ENCODE peak calls at places on chromosomes 4 and X, in five cellular contexts. H is pancreas; Y is uterus; R is effector memory CD4-positive, alpha-beta T cell; D is heart left ventricle. F is an unnamed sample.

GRCh38 chr4:78174931-78175330 is 117.8 kb downstream of the FRAS1 start:
- DNase-seq in D (no peak), H (no peak), Y (no peak), R (no peak), F (no peak)

GRCh38 chrX:118345401-118346257 is at the start of gene WDR44:
- DNase-seq in H (peak; percentile 93), D (peak; percentile 96), Y (peak; percentile 93), R (peak; percentile 88), F (peak; percentile 76)

GRCh38 chrX:45006002-45006800 is 133.2 kb downstream of the KDM6A start:
- DNase-seq in Y (no peak), H (no peak), D (no peak), R (no peak), F (no peak)

GRCh38 chr4:105092356-105092755 is 54.3 kb upstream of the TET2 start:
- DNase-seq in Y (peak; percentile 19), D (no peak), R (no peak), H (no peak), F (no peak)

GRCh38 chr4:82523179-82523578 is 38.6 kb downstream of the TMEM150C start:
- DNase-seq in D (no peak), Y (no peak), H (no peak), R (no peak), F (no peak)

GRCh38 chr4:123403205-123403604 is 6.6 kb downstream of the SPRY1 start:
- DNase-seq in D (no peak), H (no peak), R (no peak), Y (no peak), F (no peak)

GRCh38 chrX:107146670-107147069 is 28.0 kb upstream of the RBM41 start:
- DNase-seq in R (no peak), H (no peak), D (no peak), Y (no peak), F (no peak)

GRCh38 chr4:87275311-87275710 is 47.4 kb downstream of the HSD17B13 start:
- DNase-seq in D (no peak), R (no peak), H (no peak), Y (no peak), F (no peak)

DNA sequence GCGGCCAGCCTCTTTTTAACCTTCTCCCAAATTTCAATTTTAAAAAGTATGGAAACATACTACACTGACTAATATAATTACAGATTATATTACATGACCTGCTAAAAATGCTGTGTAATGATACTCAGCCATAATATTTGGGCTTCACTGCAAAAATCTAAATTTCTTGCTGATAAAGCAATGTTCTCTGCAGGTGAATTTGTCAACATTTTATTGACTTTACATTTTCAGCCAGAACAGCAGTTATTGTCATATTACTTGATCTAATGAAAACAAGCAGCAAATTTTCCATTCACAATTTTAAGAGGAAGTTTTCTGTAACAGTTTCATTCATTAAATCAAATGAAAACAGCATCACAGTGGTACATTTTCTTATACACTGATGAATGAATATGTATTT is 91.1 kb downstream of the FRYL start:
- DNase-seq in Y (no peak), R (no peak), H (no peak), D (no peak), F (no peak)
- H3K27ac ChIP-seq in Y (no peak overlapping the region), R (no peak overlapping the region), H (no peak overlapping the region), D (no peak overlapping the region), F (no peak overlapping the region)

GRCh38 chrX:39905946-39906345 is 191.8 kb downstream of the BCOR start:
- DNase-seq in D (no peak), R (no peak), Y (no peak), H (no peak), F (no peak)

GRCh38 chrX:39903343-39903742 is 194.4 kb downstream of the BCOR start:
- DNase-seq in H (no peak), Y (no peak), R (no peak), D (no peak), F (no peak)

GRCh38 chrX:39903937-39904336 is 193.8 kb downstream of the BCOR start:
- DNase-seq in D (no peak), R (no peak), H (no peak), Y (no peak), F (no peak)

GRCh38 chrX:39905475-39905889 is 192.3 kb downstream of the BCOR start:
- DNase-seq in H (peak; percentile 37), R (no peak), Y (peak; percentile 51), D (peak; percentile 44), F (no peak)

GRCh38 chrX:39904816-39905474 is 192.8 kb downstream of the BCOR start:
- DNase-seq in H (no peak), D (no peak), R (no peak), Y (no peak), F (no peak)
- H3K4me3 ChIP-seq in H (no peak overlapping the region), D (no peak overlapping the region), R (no peak overlapping the region), Y (no peak overlapping the region), F (no peak overlapping the region)

DNA sequence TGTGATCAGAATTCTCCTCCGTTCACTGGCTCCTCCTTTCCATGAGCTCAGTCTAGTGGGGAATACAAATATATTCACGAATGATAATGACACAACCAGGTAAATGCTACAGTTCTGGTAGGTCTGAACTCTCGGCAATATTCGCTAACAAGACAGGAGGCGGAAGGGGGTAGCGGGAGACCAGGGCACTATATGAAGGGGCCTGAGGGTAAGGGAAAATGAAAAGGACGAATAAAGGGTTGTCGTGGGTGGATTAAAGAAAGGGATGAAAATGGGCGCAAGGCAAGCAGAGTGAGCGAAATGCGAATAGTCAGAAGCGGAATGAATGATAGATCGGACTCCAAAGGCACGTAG is 743 bp downstream of the NKAP start:
- DNase-seq in R (no peak), D (no peak), Y (no peak), H (no peak), F (no peak)
- H3K27ac ChIP-seq in R (peak overlapping the region; percentile 90), D (peak overlapping the region; percentile 58), Y (peak overlapping the region; percentile 87), H (peak overlapping the region; percentile 78), F (no peak overlapping the region)

DNA sequence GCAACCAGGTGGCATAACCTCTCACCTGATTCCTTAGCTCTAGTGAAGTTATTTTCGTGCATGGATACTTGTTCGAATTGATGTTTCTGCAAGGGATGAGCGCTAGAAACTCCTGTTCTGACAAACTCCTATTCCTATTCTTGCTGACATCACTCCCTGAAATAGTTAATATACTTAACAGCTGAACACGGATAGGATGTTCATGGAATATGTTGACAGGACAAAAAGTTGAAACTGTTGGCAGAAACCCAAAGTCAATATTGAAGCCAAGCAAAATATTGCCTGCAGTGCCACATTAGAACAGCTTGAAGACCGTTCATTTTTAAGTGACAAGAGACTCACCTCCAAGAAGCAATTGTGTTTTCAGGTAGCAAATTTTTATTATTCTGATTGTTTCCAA is at the start of gene KLKB1:
- DNase-seq in H (no peak), D (no peak), R (no peak), Y (no peak), F (no peak)
- H3K4me3 ChIP-seq in H (no peak within 1 kb of the TSS), D (peak within 1 kb of the TSS; percentile 10), R (no peak within 1 kb of the TSS), Y (no peak within 1 kb of the TSS), F (no peak within 1 kb of the TSS)

GRCh38 chrX:103607385-103608304 is at the start of gene TCEAL3:
- DNase-seq in R (peak; percentile 40), H (peak; percentile 36), D (peak; percentile 66), Y (peak; percentile 69), F (no peak)

GRCh38 chrX:103610282-103610681 is 2.5 kb downstream of the TCEAL3 start:
- DNase-seq in Y (no peak), D (no peak), R (no peak), H (no peak), F (no peak)

GRCh38 chrX:103613362-103613761 is 5.6 kb downstream of the TCEAL3 start:
- DNase-seq in R (no peak), H (no peak), Y (no peak), D (no peak), F (no peak)

GRCh38 chrX:103608305-103608963 is 671 bp downstream of the TCEAL3 start:
- DNase-seq in D (peak; percentile 26), R (no peak), Y (peak; percentile 27), H (no peak), F (no peak)
- H3K27ac ChIP-seq in D (peak overlapping the region; percentile 53), R (peak overlapping the region; percentile 57), Y (peak overlapping the region; percentile 97), H (peak overlapping the region; percentile 60), F (no peak overlapping the region)

DNA sequence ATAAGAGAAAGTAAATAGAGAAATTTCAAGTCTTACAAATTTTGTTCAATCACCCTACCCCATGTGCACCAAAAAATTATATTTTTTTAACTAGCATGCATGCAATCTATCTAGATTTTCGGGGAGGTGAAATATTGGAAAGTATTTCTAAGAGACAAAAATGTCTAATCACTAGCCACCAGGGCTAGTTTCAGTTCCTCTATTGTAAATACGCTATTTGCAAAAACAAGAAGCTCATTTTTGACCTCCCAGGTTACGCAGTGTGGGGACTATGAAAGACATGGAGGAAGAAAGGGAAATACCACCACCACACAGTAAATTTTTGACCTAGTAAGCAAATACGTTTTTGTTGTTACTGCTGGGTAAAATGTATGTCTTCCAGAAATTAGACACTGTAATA is 2.3 kb downstream of the NEXMIF start:
- DNase-seq in D (no peak), Y (no peak), R (no peak), H (no peak), F (no peak)
- H3K4me3 ChIP-seq in D (no peak overlapping the region), Y (no peak overlapping the region), R (no peak overlapping the region), H (no peak overlapping the region), F (no peak overlapping the region)

GRCh38 chrX:30939928-30940327 is 50.9 kb upstream of the TAB3 start:
- DNase-seq in H (no peak), Y (no peak), D (no peak), R (no peak), F (no peak)

GRCh38 chrX:30948626-30949025 is 59.6 kb upstream of the TAB3 start:
- DNase-seq in R (no peak), D (no peak), H (no peak), Y (no peak), F (no peak)

GRCh38 chrX:30941898-30942297 is 52.8 kb upstream of the TAB3 start:
- DNase-seq in Y (no peak), R (no peak), D (no peak), H (no peak), F (no peak)

GRCh38 chrX:30949554-30949953 is 60.5 kb upstream of the TAB3 start:
- DNase-seq in H (no peak), R (no peak), D (no peak), Y (no peak), F (peak; percentile 1)

GRCh38 chrX:30943984-30944383 is 54.9 kb upstream of the TAB3 start:
- DNase-seq in D (no peak), Y (no peak), H (no peak), R (no peak), F (no peak)
- H3K27ac ChIP-seq in D (no peak overlapping the region), Y (peak overlapping the region; percentile 72), H (no peak overlapping the region), R (no peak overlapping the region), F (no peak overlapping the region)

GRCh38 chrX:155959018-155959587 is 38.4 kb upstream of the IL9R start:
- DNase-seq in R (no peak), D (no peak), Y (no peak), H (no peak), F (peak; percentile 16)
- H3K4me3 ChIP-seq in R (no peak overlapping the region), D (no peak overlapping the region), Y (no peak overlapping the region), H (no peak overlapping the region), F (peak overlapping the region; percentile 20)

GRCh38 chr4:153499005-153499404 is 32.8 kb downstream of the TMEM131L start:
- DNase-seq in Y (no peak), D (no peak), H (no peak), R (no peak), F (no peak)
- H3K27ac ChIP-seq in Y (peak overlapping the region; percentile 64), D (no peak overlapping the region), H (no peak overlapping the region), R (peak overlapping the region; percentile 78), F (no peak overlapping the region)

DNA sequence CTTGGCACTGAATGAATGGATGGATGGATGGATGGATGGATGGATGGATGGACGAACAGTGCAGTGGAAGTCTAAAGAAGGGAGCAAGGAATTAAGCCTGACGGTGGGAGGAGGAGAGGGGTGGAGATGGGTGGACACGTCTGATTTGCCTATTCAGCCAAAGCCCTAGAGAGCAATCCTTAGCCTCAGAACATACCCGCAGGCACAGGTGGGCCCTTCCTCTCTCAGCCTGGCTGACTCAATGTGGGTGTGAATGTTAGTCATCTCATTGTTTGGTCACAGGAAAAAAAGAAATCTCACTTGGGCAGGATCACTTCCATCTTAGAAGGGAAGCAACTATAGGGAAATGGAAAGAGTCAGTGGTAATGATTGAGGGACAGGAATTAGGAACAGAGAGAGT is 165.9 kb downstream of the PJA1 start:
- DNase-seq in R (no peak), Y (no peak), H (no peak), D (no peak), F (no peak)
- H3K4me3 ChIP-seq in R (no peak overlapping the region), Y (no peak overlapping the region), H (no peak overlapping the region), D (no peak overlapping the region), F (no peak overlapping the region)

F was measured in iPS DF 6.9.